ENCODE peak calls at places on chromosome 21, in four cellular contexts. D is activated CD4-positive, alpha-beta T cell treated with anti-CD3 and anti-CD28 coated beads for 36 hours; B is amniotic stem cell; L is ureter. C is an unnamed sample.
A peak's percentile ranks its signal among the peaks of the same experiment; 100 is the strongest.

GRCh38 chr21:23522750-23523149 is 2084.5 kb downstream of the MRPL39 start:
- DNase-seq in L (no peak), D (no peak), B (no peak), C (no peak)

GRCh38 chr21:46599251-46599572 is 5.7 kb downstream of the S100B start:
- DNase-seq in L (no peak), B (peak; percentile 72), D (no peak), C (no peak)

GRCh38 chr21:41766883-41767605 is at the start of gene RIPK4:
- DNase-seq in B (no peak), L (peak; percentile 86), D (peak; percentile 85), C (peak; percentile 73)

GRCh38 chr21:28016571-28016970 is 976.1 kb downstream of the LTN1 start:
- DNase-seq in B (no peak), D (no peak), L (no peak), C (no peak)

GRCh38 chr21:34771512-34772028 is 102.8 kb downstream of the CLIC6 start:
- DNase-seq in L (no peak), D (no peak), B (no peak), C (no peak)

GRCh38 chr21:46550511-46550941 is 54.4 kb downstream of the S100B start:
- DNase-seq in L (no peak), D (peak; percentile 44), B (no peak), C (no peak)

GRCh38 chr21:14591277-14591876 is 45.3 kb upstream of the SAMSN1 start:
- DNase-seq in B (no peak), L (no peak), D (no peak), C (no peak)

GRCh38 chr21:35922618-35923017 is 137.7 kb downstream of the SETD4 start:
- DNase-seq in L (no peak), B (no peak), D (no peak), C (no peak)

GRCh38 chr21:45421071-45421845 is 16.3 kb downstream of the COL18A1 start:
- DNase-seq in L (peak; percentile 85), B (no peak), D (no peak), C (no peak)

GRCh38 chr21:42499430-42500106 is 3.5 kb upstream of the RSPH1 start:
- DNase-seq in D (no peak), B (no peak), L (no peak), C (no peak)

GRCh38 chr21:43908167-43908566 is 43.1 kb downstream of the AGPAT3 start:
- DNase-seq in D (no peak), B (no peak), L (no peak), C (no peak)

GRCh38 chr21:26544208-26544607 is 28.9 kb downstream of the CYYR1 start:
- DNase-seq in B (no peak), D (no peak), L (no peak), C (no peak)

GRCh38 chr21:45872902-45873301 is 108.7 kb upstream of the COL6A1 start:
- DNase-seq in D (no peak), B (no peak), L (peak; percentile 17), C (no peak)

GRCh38 chr21:45318556-45319341 is 31.1 kb upstream of the POFUT2 start:
- DNase-seq in L (no peak), B (no peak), D (peak; percentile 5), C (no peak)

GRCh38 chr21:14273736-14274538 is 58.0 kb downstream of the RBM11 start:
- DNase-seq in L (peak; percentile 81), D (peak; percentile 37), B (no peak), C (no peak)

GRCh38 chr21:43926196-43926595 is 61.2 kb downstream of the AGPAT3 start:
- DNase-seq in L (no peak), B (no peak), D (no peak), C (no peak)

GRCh38 chr21:28737671-28738279 is 254.9 kb downstream of the LTN1 start:
- DNase-seq in D (no peak), L (no peak), B (no peak), C (no peak)

GRCh38 chr21:32364387-32364786 is 28.4 kb downstream of the URB1 start:
- DNase-seq in B (no peak), D (no peak), L (peak; percentile 56), C (no peak)

GRCh38 chr21:29029524-29029923 is 5.1 kb downstream of the USP16 start:
- DNase-seq in B (no peak), L (no peak), D (no peak), C (no peak)

GRCh38 chr21:44653656-44654575 is 543 bp downstream of the KRTAP12-4 start:
- DNase-seq in D (peak; percentile 35), B (no peak), L (no peak), C (no peak)

GRCh38 chr21:29430030-29430429 is 131.3 kb downstream of the BACH1 start:
- DNase-seq in L (no peak), B (no peak), D (no peak), C (no peak)